ENCODE peak calls at places on chromosomes 12 and 14, in eight cellular contexts. S is small intestine; E is fibroblast of lung; Q is CD4-positive, CD25-positive, alpha-beta regulatory T cell; F is body of pancreas; R is mesendoderm; T is SJSA1; L is ascending aorta. X is an unnamed sample. For H3K4me1, the result is how much of the 10 kb centered on the place peaks cover.

GRCh38 chr12:127145929-127146789 is 1120.8 kb upstream of the TMEM132C start:
- DNase-seq in F (peak), R (no peak), T (peak), Q (peak), S (peak), L (peak), E (peak), X (peak)

GRCh38 chr14:79584679-79585078 is 626.6 kb downstream of the DIO2 start:
- DNase-seq in T (peak), Q (no peak), S (no peak), E (peak), L (no peak), F (no peak), R (peak), X (no peak)

GRCh38 chr12:117968826-117969659 is at the start of gene KSR2:
- DNase-seq in T (peak), R (peak), Q (peak), E (no peak), L (no peak), S (peak), F (peak), X (no peak)

GRCh38 chr12:88325076-88325827 is 183.1 kb downstream of the TMTC3 start:
- DNase-seq in S (no peak), F (no peak), E (peak), Q (no peak), R (no peak), T (peak), L (no peak), X (no peak)

GRCh38 chr12:5560242-5560641 is 128.3 kb downstream of the NTF3 start:
- DNase-seq in L (no peak), Q (no peak), E (no peak), S (no peak), F (no peak), T (no peak), R (peak), X (no peak)

GRCh38 chr14:77372304-77372841 is 4.5 kb downstream of the TMED8 start:
- DNase-seq in Q (peak), E (peak), F (no peak), T (no peak), R (no peak), L (no peak), S (peak), X (no peak)

GRCh38 chr12:27367078-27367477 is 34.4 kb downstream of the BMAL2 start:
- DNase-seq in S (no peak), E (no peak), L (no peak), F (no peak), T (no peak), R (no peak), Q (no peak), X (no peak)

GRCh38 chr12:123034865-123035264 is 54.4 kb downstream of the ARL6IP4 start:
- DNase-seq in L (no peak), R (no peak), Q (no peak), S (no peak), F (no peak), E (peak), T (no peak), X (no peak)

GRCh38 chr14:106530423-106531107 is 1004.2 kb downstream of the TMEM121 start:
- DNase-seq in T (no peak), R (peak), E (no peak), Q (peak), L (no peak), S (peak), F (no peak), X (no peak)

GRCh38 chr12:79183003-79183402 is 318.4 kb downstream of the SYT1 start:
- DNase-seq in T (no peak), F (no peak), S (no peak), Q (no peak), R (no peak), L (no peak), E (peak), X (no peak)
- H3K4me3 ChIP-seq in T (no peak), F (no peak), S (no peak), Q (no peak), R (no peak), L (no peak), E (no peak), X (no peak)

GRCh38 chr14:69041783-69042182 is 62.7 kb upstream of the ACTN1 start:
- DNase-seq in T (no peak), R (no peak), F (no peak), Q (no peak), L (no peak), E (no peak), S (no peak), X (no peak)
- H3K4me1 ChIP-seq in T (half or more), R (under half), F (under half), Q (under half), L (under half), E (under half), S (under half), X (half or more)

GRCh38 chr12:26010293-26010821 is 51.9 kb downstream of the RASSF8 start:
- DNase-seq in E (no peak), L (no peak), F (no peak), R (no peak), S (no peak), T (no peak), Q (no peak), X (no peak)
- H3K4me3 ChIP-seq in E (no peak), L (no peak), F (no peak), R (no peak), S (no peak), T (no peak), Q (no peak), X (no peak)

GRCh38 chr14:103023881-103024473 is 33.4 kb downstream of the CDC42BPB start:
- DNase-seq in R (peak), Q (no peak), T (peak), F (no peak), S (no peak), E (peak), L (peak), X (peak)

GRCh38 chr14:103019827-103020226 is 37.5 kb downstream of the CDC42BPB start:
- DNase-seq in R (no peak), S (no peak), T (no peak), F (no peak), L (peak), E (peak), Q (no peak), X (no peak)

GRCh38 chr14:103021817-103022668 is 35.3 kb downstream of the CDC42BPB start:
- DNase-seq in L (peak), T (no peak), F (no peak), Q (no peak), R (peak), S (no peak), E (peak), X (no peak)

GRCh38 chr14:103020271-103020910 is 37.0 kb downstream of the CDC42BPB start:
- DNase-seq in L (peak), E (no peak), R (no peak), S (no peak), F (no peak), T (peak), Q (no peak), X (no peak)

DNA sequence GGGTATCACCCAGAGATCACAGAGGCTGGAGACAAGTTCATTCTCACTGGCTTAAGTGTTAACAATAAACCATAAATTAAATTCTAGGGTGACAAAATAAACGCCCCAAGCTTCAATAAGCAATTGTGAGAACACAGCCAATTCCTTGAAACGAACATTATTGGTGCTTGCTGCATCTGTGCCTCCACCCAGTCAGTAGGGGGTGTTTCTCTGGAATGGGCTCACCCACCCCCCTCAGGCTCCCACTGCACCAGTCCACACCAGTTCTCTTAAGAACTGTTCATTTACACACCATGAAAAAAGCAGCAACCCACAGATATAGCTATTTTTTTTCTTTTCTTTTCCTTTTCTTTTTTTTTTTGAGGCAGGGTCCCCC is 34.7 kb downstream of the CDC42BPB start:
- DNase-seq in E (no peak), L (no peak), Q (no peak), S (no peak), F (no peak), R (no peak), T (no peak), X (no peak)
- H3K4me1 ChIP-seq in E (under half), L (under half), Q (under half), S (under half), F (under half), R (under half), T (half or more), X (under half)

GRCh38 chr14:90697577-90698206 is 118.5 kb downstream of the TTC7B start:
- DNase-seq in Q (peak), R (peak), L (peak), E (peak), T (peak), F (peak), S (peak), X (peak)
- H3K4me3 ChIP-seq in Q (no peak), R (no peak), L (peak), E (no peak), T (no peak), F (no peak), S (no peak), X (no peak)

GRCh38 chr12:53224268-53224896 is 7.6 kb downstream of the RARG start:
- DNase-seq in S (no peak), L (no peak), Q (no peak), T (no peak), R (peak), E (no peak), F (no peak), X (no peak)
- H3K4me1 ChIP-seq in S (under half), L (under half), Q (under half), T (under half), R (under half), E (under half), F (under half), X (under half)

GRCh38 chr14:21523203-21523602 is 2.9 kb downstream of the SALL2 start:
- DNase-seq in L (no peak), S (no peak), Q (no peak), R (no peak), T (no peak), E (no peak), F (no peak), X (no peak)

GRCh38 chr14:21520718-21521117 is 5.4 kb downstream of the SALL2 start:
- DNase-seq in F (no peak), R (no peak), Q (no peak), L (no peak), S (no peak), E (no peak), T (no peak), X (no peak)

GRCh38 chr14:21524575-21525518 is 1.3 kb downstream of the SALL2 start:
- DNase-seq in Q (no peak), L (no peak), F (no peak), E (no peak), S (no peak), T (no peak), R (no peak), X (no peak)

GRCh38 chr14:21518725-21519124 is 7.4 kb downstream of the SALL2 start:
- DNase-seq in L (no peak), E (no peak), S (no peak), F (no peak), R (no peak), T (no peak), Q (no peak), X (no peak)

DNA sequence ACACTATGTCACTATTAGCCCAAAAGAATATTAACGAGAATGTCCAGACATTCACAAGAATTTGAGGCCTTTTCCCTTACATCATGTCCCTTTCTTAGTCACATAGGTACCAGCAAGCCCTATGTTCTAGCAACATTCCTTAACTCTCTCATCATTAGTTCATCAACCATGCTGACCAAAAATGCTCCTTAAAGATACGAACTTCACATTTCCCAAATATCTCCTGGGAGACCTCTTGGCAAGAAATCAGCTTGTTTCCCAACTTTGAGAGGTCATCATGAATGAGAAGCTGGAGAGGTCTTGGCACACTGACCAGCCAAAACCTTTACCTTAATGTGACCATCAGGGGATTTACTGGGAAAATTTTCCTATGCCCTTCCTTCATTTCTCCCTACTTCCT is 4.6 kb downstream of the SALL2 start:
- DNase-seq in Q (no peak), R (no peak), T (no peak), L (no peak), E (peak), S (no peak), F (no peak), X (no peak)
- H3K4me3 ChIP-seq in Q (no peak), R (no peak), T (no peak), L (no peak), E (no peak), S (no peak), F (no peak), X (no peak)

DNA sequence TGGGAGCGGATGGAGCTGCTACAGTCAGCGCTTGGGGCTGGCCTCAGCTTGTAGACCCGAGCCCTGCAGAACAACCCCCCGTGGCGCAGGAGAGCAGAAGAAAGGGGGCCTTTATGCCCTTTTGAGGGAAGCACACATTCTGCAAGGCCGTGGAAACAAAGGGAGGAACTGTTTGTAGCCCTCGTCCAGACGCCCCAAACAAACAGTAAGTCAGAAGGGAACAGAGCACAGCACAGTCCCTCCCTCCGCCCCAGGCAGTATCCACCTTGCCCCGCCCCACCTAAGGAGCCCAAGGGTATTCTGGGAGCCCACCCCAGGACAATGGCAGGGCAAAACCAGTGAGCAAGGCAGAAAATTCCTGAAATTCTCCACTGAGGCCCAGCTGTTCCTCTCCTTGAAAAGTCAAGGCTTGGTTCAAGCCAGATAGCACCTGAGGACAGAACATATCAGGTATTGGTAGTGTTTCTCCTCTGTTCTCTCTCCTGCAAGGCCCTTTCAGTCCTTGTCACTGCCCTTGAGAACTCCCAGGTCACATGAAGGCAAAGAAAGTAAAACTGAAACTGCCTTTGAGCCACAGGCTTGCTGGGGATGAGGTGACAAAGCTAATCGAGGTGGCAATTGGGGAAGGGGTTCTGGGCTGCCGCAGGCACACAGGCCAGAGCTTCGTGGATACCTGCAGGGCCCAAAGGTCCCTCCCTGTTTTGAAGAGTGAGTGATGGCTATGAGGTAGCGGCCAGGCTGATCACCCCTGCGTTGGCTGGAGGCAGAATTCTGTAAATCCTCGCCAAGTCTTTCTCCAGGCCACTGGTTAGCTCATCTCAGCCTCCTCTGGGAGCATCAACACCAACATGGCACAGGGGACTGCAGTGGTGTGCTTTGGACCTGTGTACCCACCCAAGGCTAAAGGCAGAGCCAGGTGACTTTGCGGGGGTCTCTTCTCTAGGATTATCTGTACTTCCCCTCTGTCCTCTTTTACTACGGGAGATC is 499 bp downstream of the DGLUCY start:
- DNase-seq in T (peak), L (peak), Q (peak), R (peak), S (peak), E (peak), F (peak), X (peak)
- H3K4me1 ChIP-seq in T (under half), L (under half), Q (half or more), R (under half), S (under half), E (under half), F (half or more), X (under half)

DNA sequence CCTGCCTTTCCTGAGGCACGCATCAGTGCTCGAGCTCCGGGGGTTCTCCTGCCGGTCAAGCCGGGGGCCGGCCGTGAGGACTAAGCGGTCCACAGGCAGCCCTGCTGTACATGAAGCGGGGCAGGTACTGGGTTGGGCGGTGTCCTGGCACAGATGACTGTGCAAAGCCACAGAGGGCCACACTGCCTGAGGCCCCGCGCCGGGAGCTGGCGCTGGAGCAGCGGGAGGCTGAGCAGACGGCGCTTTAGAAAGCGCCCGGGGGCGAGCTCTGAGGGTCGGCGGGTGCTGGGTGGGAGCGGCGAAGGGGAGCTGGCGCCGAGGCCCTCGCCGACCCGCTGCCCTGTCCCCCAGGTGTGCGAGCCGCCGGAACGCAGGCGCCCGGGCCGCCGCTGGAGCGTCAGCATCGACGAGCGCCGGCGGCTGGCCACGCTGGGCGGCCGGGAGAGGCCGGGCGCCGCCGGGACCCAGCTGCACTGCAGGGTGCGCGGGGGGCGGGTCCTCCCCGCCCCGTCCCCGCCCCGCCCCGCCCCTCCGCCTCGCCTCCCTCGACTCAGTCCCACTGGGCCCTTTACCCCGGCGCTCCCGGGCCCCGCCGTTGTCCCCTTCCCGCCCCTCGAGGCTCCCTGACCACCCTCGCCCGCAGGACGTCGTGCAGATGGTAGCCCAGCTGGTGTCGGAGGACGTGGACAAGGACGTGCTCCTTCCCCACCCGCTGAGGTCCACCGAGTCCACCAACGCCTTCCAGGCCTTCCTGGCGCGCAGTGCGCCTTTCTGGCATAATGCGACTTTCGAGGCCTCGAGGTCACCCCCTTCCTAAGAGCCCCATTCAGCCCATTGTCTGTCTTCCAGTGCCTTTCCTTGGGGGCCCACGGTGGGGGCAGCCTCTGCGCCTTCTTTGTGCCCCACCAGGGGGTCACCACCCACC is 8.3 kb upstream of the MTA1 start:
- DNase-seq in F (peak), R (no peak), E (peak), Q (no peak), L (no peak), S (peak), T (no peak), X (no peak)
- H3K4me3 ChIP-seq in F (no peak), R (no peak), E (peak), Q (no peak), L (peak), S (no peak), T (peak), X (peak)